ENCODE peak calls at places on chromosomes 16 and 17, in four cellular contexts. Y is K562, V is GM12878, F is SK-N-SH. N is an unnamed sample.

GRCh38 chr16:66416981-66417700 is 10.0 kb upstream of the BEAN1 start:
- DNase-seq in F (no peak), V (no peak), Y (no peak), N (no peak)

GRCh38 chr16:69922200-69922599 is 28.9 kb upstream of the CLEC18A start:
- DNase-seq in F (no peak), V (no peak), Y (no peak), N (no peak)

GRCh38 chr17:33049781-33050414 is 58.3 kb downstream of the SPACA3 start:
- DNase-seq in Y (peak), V (no peak), F (peak), N (peak)

GRCh38 chr16:17437142-17437720 is 33.5 kb downstream of the XYLT1 start:
- DNase-seq in V (no peak), F (no peak), Y (no peak), N (no peak)

GRCh38 chr17:63024716-63025115 is 58.7 kb downstream of the TANC2 start:
- DNase-seq in V (no peak), Y (no peak), F (no peak), N (no peak)

GRCh38 chr17:9905078-9905415 is at the start of gene RCVRN:
- DNase-seq in Y (no peak), V (no peak), F (no peak), N (no peak)

GRCh38 chr17:3951420-3951819 is 12.8 kb downstream of the ATP2A3 start:
- DNase-seq in Y (no peak), V (no peak), F (no peak), N (no peak)

GRCh38 chr17:57295526-57296023 is 39.3 kb downstream of the MSI2 start:
- DNase-seq in V (no peak), Y (no peak), F (no peak), N (no peak)

GRCh38 chr17:18038149-18038850 is 668 bp downstream of the ATPAF2 start:
- DNase-seq in Y (no peak), F (no peak), V (no peak), N (no peak)

GRCh38 chr17:82590881-82591539 is 57.2 kb downstream of the WDR45B start:
- DNase-seq in Y (no peak), V (no peak), F (no peak), N (no peak)

GRCh38 chr17:75270218-75270965 is 639 bp downstream of the MIF4GD start:
- DNase-seq in Y (peak), F (peak), V (no peak), N (peak)

GRCh38 chr17:68514809-68515208 is 2.6 kb downstream of the PRKAR1A start:
- DNase-seq in V (no peak), Y (no peak), F (no peak), N (no peak)

GRCh38 chr17:59093145-59093701 is 13.5 kb downstream of the TRIM37 start:
- DNase-seq in Y (no peak), V (no peak), F (no peak), N (no peak)

GRCh38 chr16:26816266-26816665 is 250.5 kb upstream of the C16orf82 start:
- DNase-seq in Y (no peak), V (no peak), F (no peak), N (no peak)

GRCh38 chr16:6081320-6081976 is 983.9 kb upstream of the EEF2KMT start:
- DNase-seq in F (peak), Y (peak), V (no peak), N (peak)

GRCh38 chr17:67421869-67422273 is 44.8 kb downstream of the PITPNC1 start:
- DNase-seq in V (peak), F (no peak), Y (no peak), N (peak)

GRCh38 chr17:75308732-75309629 is 19.7 kb upstream of the SLC25A19 start:
- DNase-seq in Y (no peak), V (no peak), F (no peak), N (peak)

GRCh38 chr17:40910441-40910841 is 25.4 kb upstream of the KRT20 start:
- DNase-seq in Y (no peak), V (no peak), F (no peak), N (no peak)

GRCh38 chr17:61897548-61898180 is 30.1 kb downstream of the INTS2 start:
- DNase-seq in F (no peak), Y (no peak), V (no peak), N (no peak)

GRCh38 chr16:49608801-49609200 is 235.2 kb downstream of the C16orf78 start:
- DNase-seq in V (no peak), Y (no peak), F (peak), N (no peak)

GRCh38 chr17:17675925-17676534 is 5.2 kb upstream of the RAI1 start:
- DNase-seq in Y (no peak), F (no peak), V (no peak), N (peak)

GRCh38 chr16:84768061-84768797 is 51.6 kb upstream of the CRISPLD2 start:
- DNase-seq in F (peak), Y (no peak), V (no peak), N (no peak)

GRCh38 chr17:66386789-66387351 is 84.5 kb downstream of the PRKCA start:
- DNase-seq in V (no peak), F (no peak), Y (no peak), N (no peak)

DNA sequence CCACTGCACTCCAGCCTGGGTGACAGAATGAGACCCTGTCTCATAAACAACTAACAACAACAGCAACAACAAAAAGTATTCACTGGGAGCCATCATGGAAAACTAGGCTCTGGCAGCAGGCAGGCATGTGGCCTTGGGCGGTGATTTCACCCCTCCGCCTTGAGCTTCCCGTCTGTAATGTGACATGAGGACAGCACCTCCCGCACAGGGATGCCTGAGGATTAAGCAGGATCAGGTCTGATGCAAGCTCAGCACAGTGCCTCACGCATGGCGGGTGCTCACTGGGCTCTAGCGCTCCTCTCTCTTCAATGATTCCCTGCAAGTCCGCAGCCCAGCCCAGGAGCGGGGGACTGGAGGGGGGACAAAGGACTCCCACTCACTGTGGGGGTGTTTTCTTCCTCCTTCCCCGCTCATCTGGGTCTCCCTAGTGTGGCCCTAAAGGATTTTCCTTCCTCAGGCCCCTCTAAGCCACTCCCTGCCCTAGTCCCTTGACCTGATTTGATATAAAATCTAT is 2.8 kb downstream of the PLCD3 start:
- DNase-seq in Y (no peak), F (no peak), V (no peak), N (no peak)
- TF ChIP-seq GABPA in Y (no peak), F (no peak), V (no peak), N (no peak)

GRCh38 chr17:44315760-44316731 is 7.6 kb downstream of the RUNDC3A start:
- DNase-seq in F (peak), V (no peak), Y (peak), N (no peak)
- TF ChIP-seq REST in F (no peak), V (no peak), Y (no peak), N (no peak)

GRCh38 chr17:77735051-77735340 is 223.5 kb upstream of the TNRC6C start:
- DNase-seq in F (peak), Y (no peak), V (no peak), N (no peak)
- TF ChIP-seq GABPA in F (no peak), Y (no peak), V (no peak), N (no peak)

DNA sequence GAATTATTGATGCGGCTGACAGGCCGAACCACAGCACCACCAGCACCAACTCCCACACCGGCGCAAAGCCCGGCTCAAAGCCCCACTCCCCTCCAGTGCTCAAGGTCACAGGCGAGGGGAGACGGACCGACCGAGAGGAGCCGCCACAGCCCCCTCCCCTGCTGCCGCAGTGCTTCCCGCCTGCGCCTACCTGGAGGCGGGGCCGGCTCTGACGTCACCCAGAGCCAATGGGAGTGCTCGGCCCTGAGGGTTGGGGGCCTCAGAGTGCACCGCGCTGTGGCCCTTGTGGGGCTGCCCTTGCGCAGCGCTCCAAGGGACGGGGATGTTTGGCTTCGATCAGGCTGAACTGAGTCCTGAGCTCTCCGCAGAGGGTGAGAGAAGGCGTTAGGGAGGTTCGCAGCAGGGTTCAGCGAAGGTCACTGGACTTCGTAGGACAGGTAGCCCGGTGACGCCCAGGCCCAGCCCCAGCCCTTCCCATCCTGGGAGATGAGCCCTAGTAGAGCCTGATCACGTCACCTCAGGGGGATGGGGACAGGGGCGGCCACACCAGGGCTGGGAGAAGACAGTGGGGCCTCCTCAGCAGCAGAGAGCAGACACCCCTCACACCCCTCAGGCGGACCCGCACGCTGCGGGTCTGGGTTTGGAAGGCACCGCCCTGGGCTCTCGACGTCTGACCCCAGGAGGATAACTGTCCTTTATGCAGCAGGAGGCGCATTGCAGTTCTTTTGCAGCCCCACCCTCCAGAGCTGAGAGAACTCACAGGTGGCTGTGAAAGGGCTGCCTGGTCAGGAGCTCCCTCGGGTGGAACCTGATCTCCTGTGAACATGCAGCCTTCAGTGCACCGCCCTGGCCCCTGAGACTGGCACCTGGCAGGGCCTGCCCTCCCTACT is 1.5 kb downstream of the NDRG4 start:
- DNase-seq in V (no peak), F (peak), Y (peak), N (no peak)
- TF ChIP-seq REST in V (no peak), F (no peak), Y (no peak), N (no peak)

DNA sequence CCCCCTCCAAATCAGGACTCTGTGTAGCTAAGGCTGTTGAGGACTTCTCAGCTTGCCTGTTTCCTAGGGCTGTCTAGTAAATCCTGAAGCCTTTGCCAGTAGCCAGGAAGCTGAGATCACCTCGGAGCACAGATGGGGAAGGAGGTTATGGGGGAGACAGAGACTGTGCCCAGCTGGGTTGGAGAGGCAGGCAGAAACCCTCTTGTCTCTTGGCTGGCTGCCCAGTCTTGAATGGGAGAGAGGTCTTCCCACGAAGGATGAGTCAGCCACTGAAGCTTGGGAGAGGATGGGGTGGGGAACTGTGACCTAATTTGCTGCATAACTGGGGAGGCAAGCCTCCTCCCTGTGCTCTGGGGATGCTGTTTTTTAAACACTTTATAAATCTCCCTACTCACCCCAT is 69.8 kb downstream of the SHISA9 start:
- DNase-seq in V (no peak), Y (no peak), F (peak), N (no peak)
- TF ChIP-seq GABPA in V (no peak), Y (no peak), F (no peak), N (no peak)

GRCh38 chr16:15443753-15444152 is 9.4 kb downstream of the BMERB1 start:
- DNase-seq in F (no peak), V (no peak), Y (no peak), N (no peak)
- TF ChIP-seq REST in F (no peak), V (no peak), Y (no peak), N (no peak)

GRCh38 chr17:60224064-60224463 is 74.3 kb downstream of the CA4 start:
- DNase-seq in F (no peak), V (no peak), Y (no peak), N (no peak)

GRCh38 chr17:60229189-60229802 is 79.5 kb downstream of the CA4 start:
- DNase-seq in F (no peak), Y (no peak), V (no peak), N (no peak)

GRCh38 chr17:60223456-60223855 is 73.7 kb downstream of the CA4 start:
- DNase-seq in F (no peak), Y (no peak), V (no peak), N (no peak)
- TF ChIP-seq GABPA in F (no peak), Y (no peak), V (no peak), N (no peak)

N was measured in HL-60.